ENCODE peak calls at places on chromosomes 4 and X, in six cellular contexts. S is naive thymus-derived CD4-positive, alpha-beta T cell; F is cerebellum; C is activated naive CD4-positive, alpha-beta T cell treated with Interleukin-2 at 50 U/mL for 16 hours; Q is ELF-1; V is fibroblast of mammary gland. Y is an unnamed sample.

GRCh38 chr4:105536601-105537000 is 15.8 kb upstream of the ARHGEF38 start:
- DNase-seq in Q (no peak), S (no peak), C (no peak), F (no peak), V (no peak), Y (no peak)

GRCh38 chrX:18377802-18378201 is 23.3 kb upstream of the SCML2 start:
- DNase-seq in F (no peak), C (peak), S (no peak), Q (peak), V (peak), Y (no peak)

GRCh38 chr4:95319169-95319568 is 229.6 kb downstream of the UNC5C start:
- DNase-seq in Q (no peak), C (no peak), V (no peak), S (no peak), F (no peak), Y (no peak)

GRCh38 chr4:5051210-5051691 is at the start of gene STK32B:
- DNase-seq in V (peak), F (peak), Q (peak), S (no peak), C (no peak), Y (peak)

GRCh38 chr4:67575232-67575888 is 16.8 kb downstream of the STAP1 start:
- DNase-seq in C (no peak), S (peak), V (no peak), F (no peak), Q (no peak), Y (no peak)

GRCh38 chr4:128354205-128354821 is 66.7 kb upstream of the PGRMC2 start:
- DNase-seq in Q (no peak), V (peak), S (no peak), C (no peak), F (no peak), Y (peak)

GRCh38 chr4:112514449-112515277 is 1.3 kb downstream of the NEUROG2 start:
- DNase-seq in S (no peak), V (peak), Q (peak), C (no peak), F (no peak), Y (no peak)

GRCh38 chr4:89486673-89487072 is 179.1 kb upstream of the GPRIN3 start:
- DNase-seq in F (no peak), C (no peak), S (no peak), Q (no peak), V (no peak), Y (no peak)

GRCh38 chr4:87005690-87006461 is 71.1 kb downstream of the AFF1 start:
- DNase-seq in C (peak), V (no peak), S (peak), F (peak), Q (no peak), Y (peak)

GRCh38 chrX:46485897-46486296 is 59.3 kb downstream of the ZNF674 start:
- DNase-seq in Q (peak), C (peak), V (no peak), F (no peak), S (no peak), Y (no peak)

GRCh38 chr4:151409470-151410313 is 716 bp downstream of the FHIP1A start:
- DNase-seq in Q (peak), V (peak), F (peak), S (no peak), C (peak), Y (peak)

GRCh38 chrX:8801041-8801599 is at the start of gene FAM9A:
- DNase-seq in V (no peak), Q (no peak), F (no peak), S (no peak), C (no peak), Y (no peak)

GRCh38 chrX:119234931-119235555 is 1.0 kb upstream of the PGRMC1 start:
- DNase-seq in C (no peak), V (peak), F (no peak), Q (peak), S (no peak), Y (no peak)

GRCh38 chr4:77152421-77152820 is 4.6 kb upstream of the CCNG2 start:
- DNase-seq in F (no peak), Q (no peak), V (peak), C (no peak), S (no peak), Y (no peak)

GRCh38 chrX:108484251-108484650 is 44.6 kb downstream of the COL4A5 start:
- DNase-seq in C (no peak), S (no peak), Q (no peak), V (no peak), F (no peak), Y (no peak)

GRCh38 chrX:67673741-67674274 is 130.0 kb downstream of the AR start:
- DNase-seq in S (no peak), C (no peak), V (peak), F (no peak), Q (no peak), Y (no peak)

GRCh38 chr4:78059524-78059889 is 2.4 kb downstream of the FRAS1 start:
- DNase-seq in S (no peak), F (peak), C (no peak), V (peak), Q (peak), Y (peak)

GRCh38 chr4:17317526-17317925 is 194.4 kb downstream of the QDPR start:
- DNase-seq in F (no peak), C (no peak), S (no peak), Q (no peak), V (no peak), Y (no peak)

GRCh38 chrX:1420371-1420770 is 28.5 kb upstream of the SLC25A6 start:
- DNase-seq in Q (no peak), C (no peak), V (no peak), S (no peak), F (no peak), Y (no peak)

GRCh38 chr4:184361443-184361842 is 112.9 kb downstream of the IRF2 start:
- DNase-seq in Q (no peak), F (no peak), C (no peak), S (no peak), V (peak), Y (no peak)

GRCh38 chrX:133583825-133584224 is 168.5 kb upstream of the GPC4 start:
- DNase-seq in Q (no peak), C (no peak), S (no peak), V (no peak), F (no peak), Y (no peak)